ENCODE peak calls at places on chromosomes 13 and 19, in six cellular contexts. P, E, Q, K, S and B are unnamed samples.

GRCh38 chr19:4390862-4391693 is 9.3 kb downstream of the SH3GL1 start:
- DNase-seq in Q (no peak), E (no peak), K (no peak), P (no peak), S (no peak), B (no peak)

GRCh38 chr19:4360641-4361151 is 17.3 kb downstream of the MPND start:
- DNase-seq in S (no peak), K (no peak), P (no peak), E (no peak), Q (no peak), B (no peak)

GRCh38 chr19:38266981-38267597 is 2.7 kb downstream of the SPINT2 start:
- DNase-seq in P (no peak), K (no peak), E (no peak), S (peak; percentile 66), Q (no peak), B (no peak)

GRCh38 chr13:113049521-113049941 is 56.1 kb upstream of the F7 start:
- DNase-seq in K (no peak), S (peak; percentile 55), E (peak; percentile 38), Q (no peak), P (no peak), B (no peak)

GRCh38 chr19:19453129-19453461 is 47.6 kb downstream of the GATAD2A start:
- DNase-seq in E (no peak), Q (no peak), K (no peak), P (no peak), S (no peak), B (no peak)

GRCh38 chr13:62879071-62879470 is 1463.4 kb upstream of the PCDH20 start:
- DNase-seq in K (no peak), P (no peak), E (no peak), S (peak; percentile 3), Q (no peak), B (no peak)

GRCh38 chr19:38830039-38830733 is 1.4 kb downstream of the ECH1 start:
- DNase-seq in Q (no peak), P (no peak), S (peak; percentile 70), E (no peak), K (no peak), B (no peak)

GRCh38 chr13:63840551-63841421 is 2425.1 kb upstream of the PCDH20 start:
- DNase-seq in E (no peak), Q (no peak), P (no peak), S (no peak), K (no peak), B (no peak)

GRCh38 chr13:33213797-33214196 is 71.8 kb downstream of the STARD13 start:
- DNase-seq in K (no peak), Q (no peak), S (no peak), P (no peak), E (peak; percentile 42), B (no peak)

GRCh38 chr13:99923877-99924582 is 47.5 kb downstream of the ZIC5 start:
- DNase-seq in S (no peak), K (no peak), P (no peak), Q (no peak), E (no peak), B (no peak)

GRCh38 chr13:97125051-97125809 is 96.9 kb upstream of the MBNL2 start:
- DNase-seq in K (peak; percentile 85), E (peak; percentile 33), S (peak; percentile 62), Q (no peak), P (no peak), B (no peak)

GRCh38 chr19:19259741-19260140 is 13.4 kb downstream of the TM6SF2 start:
- DNase-seq in E (peak; percentile 9), Q (no peak), P (no peak), K (no peak), S (peak; percentile 31), B (no peak)

GRCh38 chr13:99981115-99982020 is at the start of gene ZIC2:
- DNase-seq in K (peak; percentile 70), S (peak; percentile 40), P (no peak), Q (no peak), E (no peak), B (no peak)

GRCh38 chr13:39353988-39354387 is 249.0 kb downstream of the LHFPL6 start:
- DNase-seq in P (no peak), Q (no peak), S (peak; percentile 63), K (no peak), E (no peak), B (no peak)

GRCh38 chr13:63110431-63110830 is 1694.8 kb upstream of the PCDH20 start:
- DNase-seq in K (no peak), S (peak; percentile 52), P (no peak), Q (no peak), E (no peak), B (no peak)

GRCh38 chr19:1384478-1385110 is 887 bp downstream of the NDUFS7 start:
- DNase-seq in Q (no peak), K (no peak), E (no peak), P (no peak), S (no peak), B (no peak)

GRCh38 chr13:51978836-51979556 is 32.3 kb downstream of the ATP7B start:
- DNase-seq in Q (no peak), K (no peak), S (no peak), E (no peak), P (no peak), B (no peak)

GRCh38 chr19:30084390-30084819 is 142.4 kb downstream of the URI1 start:
- DNase-seq in E (no peak), K (no peak), S (no peak), Q (no peak), P (no peak), B (no peak)

GRCh38 chr13:113616281-113616906 is 31.8 kb downstream of the TFDP1 start:
- DNase-seq in E (no peak), P (no peak), Q (no peak), S (no peak), K (no peak), B (no peak)

GRCh38 chr13:41284512-41285288 is 21.3 kb upstream of the MTRF1 start:
- DNase-seq in E (no peak), P (no peak), S (peak; percentile 96), K (no peak), Q (no peak), B (no peak)

GRCh38 chr19:54448037-54448773 is 794 bp upstream of the LENG8 start:
- DNase-seq in K (peak; percentile 84), P (no peak), Q (no peak), E (peak; percentile 52), S (peak; percentile 72), B (no peak)

GRCh38 chr13:42804244-42804868 is 23.0 kb downstream of the FAM216B start:
- DNase-seq in K (no peak), P (no peak), Q (no peak), S (no peak), E (no peak), B (no peak)

GRCh38 chr19:49339364-49340068 is 4.3 kb downstream of the CD37 start:
- DNase-seq in K (peak; percentile 92), P (no peak), Q (no peak), S (peak; percentile 83), E (peak; percentile 65), B (no peak)

GRCh38 chr13:49821216-49821820 is 28.8 kb upstream of the KPNA3 start:
- DNase-seq in E (no peak), S (peak; percentile 28), Q (no peak), P (no peak), K (no peak), B (no peak)

GRCh38 chr13:40476175-40476958 is 190.1 kb downstream of the FOXO1 start:
- DNase-seq in K (no peak), E (no peak), S (peak; percentile 91), P (no peak), Q (no peak), B (no peak)

GRCh38 chr19:46218160-46218559 is 11.4 kb upstream of the IGFL1 start:
- DNase-seq in K (no peak), E (no peak), P (no peak), S (peak; percentile 46), Q (no peak), B (no peak)

GRCh38 chr19:44212865-44213346 is 574 bp downstream of the ZNF227 start:
- DNase-seq in P (no peak), S (peak; percentile 49), E (peak; percentile 43), K (no peak), Q (no peak), B (no peak)

GRCh38 chr13:112990783-112991182 is 21.8 kb downstream of the MCF2L start:
- DNase-seq in P (no peak), S (no peak), Q (no peak), K (no peak), E (no peak), B (no peak)

GRCh38 chr13:47858042-47858677 is 142.9 kb downstream of the SUCLA2 start:
- DNase-seq in P (no peak), K (no peak), E (no peak), Q (no peak), S (no peak), B (no peak)

GRCh38 chr13:92143766-92144165 is 745.3 kb downstream of the GPC5 start:
- DNase-seq in P (no peak), K (no peak), S (no peak), Q (no peak), E (no peak), B (no peak)

GRCh38 chr13:109955598-109955997 is 169.2 kb upstream of the IRS2 start:
- DNase-seq in K (no peak), S (peak; percentile 49), P (no peak), Q (no peak), E (no peak), B (no peak)

GRCh38 chr13:45941261-45941660 is 89.7 kb upstream of the SIAH3 start:
- DNase-seq in S (peak; percentile 7), E (no peak), K (no peak), Q (no peak), P (no peak), B (no peak)